ENCODE peak calls at places on chromosomes 16 and 17, in seven cellular contexts. Y is RCC 7860, N is adipocyte, G is mesenchymal stem cell, Q is AG20443, A is hippocampal formation, O is NCI-H748 treated with DMSO at 0.1 percent for 48 hours. V is an unnamed sample.

GRCh38 chr17:81057079-81057730 is 22.3 kb downstream of the BAIAP2 start:
- DNase-seq in Y (no peak), N (peak), G (peak), Q (no peak), A (no peak), O (no peak), V (no peak)

GRCh38 chr16:87047221-87048037 is 269.8 kb downstream of the C16orf95 start:
- DNase-seq in Y (no peak), N (peak), G (no peak), Q (no peak), A (no peak), O (peak), V (no peak)

GRCh38 chr17:18184143-18185007 is 747 bp downstream of the ALKBH5 start:
- DNase-seq in Y (no peak), N (peak), G (peak), Q (no peak), A (no peak), O (no peak), V (no peak)

GRCh38 chr17:5077781-5078105 is 524 bp upstream of the ZFP3 start:
- DNase-seq in Y (no peak), N (no peak), G (no peak), Q (no peak), A (no peak), O (no peak), V (no peak)

GRCh38 chr17:2071421-2072281 is 16.7 kb downstream of the HIC1 start:
- DNase-seq in Y (no peak), N (no peak), G (peak), Q (no peak), A (no peak), O (no peak), V (no peak)

GRCh38 chr17:18247613-18248001 is 10.9 kb downstream of the FLII start:
- DNase-seq in Y (no peak), N (no peak), G (no peak), Q (no peak), A (peak), O (no peak), V (no peak)

GRCh38 chr17:79461041-79461440 is 149.8 kb downstream of the RBFOX3 start:
- DNase-seq in Y (no peak), N (peak), G (no peak), Q (peak), A (no peak), O (no peak), V (no peak)

GRCh38 chr17:78174870-78175642 is 6.7 kb downstream of the SYNGR2 start:
- DNase-seq in Y (no peak), N (no peak), G (no peak), Q (no peak), A (no peak), O (no peak), V (no peak)

GRCh38 chr17:82560802-82561428 is 41.4 kb downstream of the FOXK2 start:
- DNase-seq in Y (no peak), N (no peak), G (no peak), Q (no peak), A (no peak), O (no peak), V (no peak)

GRCh38 chr16:85659805-85660511 is 28.8 kb downstream of the GINS2 start:
- DNase-seq in Y (peak), N (peak), G (peak), Q (peak), A (peak), O (no peak), V (no peak)

GRCh38 chr16:17083628-17084027 is 387.1 kb downstream of the XYLT1 start:
- DNase-seq in Y (no peak), N (no peak), G (no peak), Q (no peak), A (no peak), O (no peak), V (no peak)

GRCh38 chr16:20906225-20906870 is 5.8 kb downstream of the LYRM1 start:
- DNase-seq in Y (peak), N (peak), G (peak), Q (peak), A (no peak), O (no peak), V (no peak)

GRCh38 chr17:27846042-27846655 is 45.8 kb upstream of the NOS2 start:
- DNase-seq in Y (no peak), N (no peak), G (no peak), Q (no peak), A (no peak), O (no peak), V (no peak)

GRCh38 chr16:82621796-82622195 is 5.0 kb upstream of the CDH13 start:
- DNase-seq in Y (no peak), N (no peak), G (no peak), Q (no peak), A (no peak), O (no peak), V (no peak)

GRCh38 chr16:87963400-87963799 is 12.2 kb downstream of the BANP start:
- DNase-seq in Y (peak), N (peak), G (peak), Q (peak), A (no peak), O (no peak), V (no peak)

GRCh38 chr16:67917140-67917851 is 14.4 kb downstream of the CTRL start:
- DNase-seq in Y (no peak), N (peak), G (no peak), Q (peak), A (peak), O (no peak), V (no peak)

GRCh38 chr16:86403541-86404163 is 106.7 kb upstream of the FOXF1 start:
- DNase-seq in Y (no peak), N (no peak), G (no peak), Q (no peak), A (no peak), O (no peak), V (no peak)

GRCh38 chr17:57317016-57317415 is 60.7 kb downstream of the MSI2 start:
- DNase-seq in Y (no peak), N (no peak), G (no peak), Q (no peak), A (no peak), O (no peak), V (no peak)

GRCh38 chr17:74356640-74357465 is 4.8 kb downstream of the BTBD17 start:
- DNase-seq in Y (no peak), N (no peak), G (no peak), Q (no peak), A (no peak), O (no peak), V (no peak)

GRCh38 chr16:337975-338575 is 14.4 kb downstream of the AXIN1 start:
- DNase-seq in Y (no peak), N (no peak), G (no peak), Q (no peak), A (no peak), O (no peak), V (no peak)

GRCh38 chr16:15949210-15950166 is at the start of gene ABCC1:
- DNase-seq in Y (no peak), N (peak), G (peak), Q (peak), A (peak), O (no peak), V (no peak)

GRCh38 chr17:8402921-8403536 is 5.4 kb upstream of the RNF222 start:
- DNase-seq in Y (no peak), N (no peak), G (no peak), Q (no peak), A (no peak), O (no peak), V (no peak)

GRCh38 chr16:80948886-80949502 is 57.7 kb downstream of the CMC2 start:
- DNase-seq in Y (no peak), N (peak), G (no peak), Q (peak), A (peak), O (peak), V (no peak)

GRCh38 chr17:65447823-65448222 is 113.6 kb downstream of the AXIN2 start:
- DNase-seq in Y (no peak), N (no peak), G (no peak), Q (no peak), A (no peak), O (no peak), V (no peak)

GRCh38 chr17:7263801-7264078 is 1.5 kb upstream of the CLDN7 start:
- DNase-seq in Y (no peak), N (no peak), G (no peak), Q (no peak), A (no peak), O (no peak), V (no peak)

GRCh38 chr17:58249270-58250133 is 11.1 kb downstream of the LPO start:
- DNase-seq in Y (peak), N (peak), G (peak), Q (peak), A (peak), O (peak), V (peak)

V was measured in NCI-H526 treated with DMSO at 0.1 percent for 48 hours.